ENCODE peak calls at places on chromosomes 4 and X, in six cellular contexts. T is AG09309; P is SW480; R is AG04449; D is pons; M is activated naive CD8-positive, alpha-beta T cell treated with anti-CD3 and anti-CD28 coated beads, Interleukin-2, amount 10 ng/mL, durations not matched to agents 7 days and 5 days. S is an unnamed sample.

GRCh38 chrX:124736553-124737240 is 390.3 kb downstream of the SH2D1A start:
- DNase-seq in P (peak), M (peak), D (no peak), R (no peak), T (no peak), S (no peak)

GRCh38 chr4:80077639-80078038 is 4.6 kb upstream of the ANTXR2 start:
- DNase-seq in M (no peak), P (no peak), D (no peak), R (no peak), T (no peak), S (no peak)

GRCh38 chr4:121898150-121898549 is 27.9 kb upstream of the BBS7 start:
- DNase-seq in M (no peak), D (no peak), R (no peak), T (no peak), P (peak), S (no peak)

GRCh38 chr4:152325831-152326230 is 210.1 kb downstream of the FBXW7 start:
- DNase-seq in T (no peak), M (no peak), R (no peak), D (no peak), P (no peak), S (no peak)

GRCh38 chr4:174604198-174604597 is 81.9 kb upstream of the HPGD start:
- DNase-seq in M (no peak), T (peak), D (no peak), R (no peak), P (no peak), S (peak)

GRCh38 chrX:63652086-63652775 is 132.8 kb downstream of the ARHGEF9 start:
- DNase-seq in P (no peak), R (no peak), T (no peak), M (no peak), D (no peak), S (peak)

GRCh38 chr4:41339812-41340809 is 83.4 kb downstream of the UCHL1 start:
- DNase-seq in R (no peak), P (no peak), M (no peak), D (peak), T (peak), S (peak)

GRCh38 chr4:86294883-86295282 is 65.0 kb downstream of the MAPK10 start:
- DNase-seq in R (no peak), D (no peak), P (no peak), T (no peak), M (no peak), S (no peak)

GRCh38 chrX:136767104-136767941 is 13.4 kb downstream of the ARHGEF6 start:
- DNase-seq in M (peak), T (no peak), D (no peak), R (no peak), P (peak), S (no peak)

GRCh38 chr4:80471701-80472100 is 136.2 kb downstream of the CFAP299 start:
- DNase-seq in R (no peak), D (no peak), P (peak), M (no peak), T (no peak), S (no peak)

GRCh38 chr4:16083217-16084191 is at the start of gene PROM1:
- DNase-seq in D (no peak), R (no peak), M (peak), P (no peak), T (no peak), S (no peak)

GRCh38 chr4:151199496-151200190 is 77.3 kb upstream of the PRSS48 start:
- DNase-seq in R (no peak), M (no peak), P (no peak), D (peak), T (no peak), S (no peak)

GRCh38 chr4:71230613-71231012 is 108.2 kb upstream of the SLC4A4 start:
- DNase-seq in T (no peak), R (no peak), D (no peak), M (no peak), P (no peak), S (no peak)

GRCh38 chr4:52939739-52940138 is 77.6 kb downstream of the RASL11B start:
- DNase-seq in D (peak), R (no peak), M (no peak), P (no peak), T (no peak), S (no peak)

GRCh38 chr4:155757745-155758265 is 1.0 kb upstream of the GUCY1B1 start:
- DNase-seq in R (no peak), T (no peak), D (no peak), M (no peak), P (no peak), S (no peak)

GRCh38 chr4:187908079-187908501 is 87.5 kb upstream of the ZFP42 start:
- DNase-seq in T (peak), D (peak), R (peak), M (no peak), P (no peak), S (peak)

GRCh38 chrX:134186362-134187121 is 50.4 kb upstream of the CCDC160 start:
- DNase-seq in M (peak), R (no peak), T (no peak), D (peak), P (peak), S (no peak)

GRCh38 chr4:145505945-145506344 is 24.3 kb downstream of the SMAD1 start:
- DNase-seq in D (no peak), T (no peak), P (no peak), M (no peak), R (no peak), S (no peak)

GRCh38 chrX:40262641-40263560 is 165.1 kb upstream of the BCOR start:
- DNase-seq in T (no peak), D (no peak), M (no peak), R (no peak), P (peak), S (peak)

GRCh38 chr4:177632481-177632880 is 190.2 kb upstream of the AGA start:
- DNase-seq in T (no peak), D (no peak), P (no peak), R (no peak), M (no peak), S (no peak)

GRCh38 chrX:6729581-6729980 is 194.7 kb upstream of the VCX3A start:
- DNase-seq in M (no peak), P (peak), T (no peak), R (no peak), D (no peak), S (no peak)

GRCh38 chr4:148926861-148927260 is 484.6 kb upstream of the NR3C2 start:
- DNase-seq in M (no peak), D (no peak), P (no peak), T (no peak), R (no peak), S (no peak)

GRCh38 chr4:61517144-61517543 is 317.0 kb downstream of the ADGRL3 start:
- DNase-seq in M (no peak), D (no peak), T (no peak), R (no peak), P (no peak), S (no peak)

GRCh38 chrX:21658152-21658737 is at the start of gene KLHL34:
- DNase-seq in D (no peak), T (no peak), M (peak), R (no peak), P (no peak), S (no peak)

GRCh38 chr4:123462007-123462406 is 65.4 kb downstream of the SPRY1 start:
- DNase-seq in M (no peak), P (peak), T (no peak), R (no peak), D (no peak), S (no peak)

GRCh38 chrX:24148535-24149345 is 789 bp upstream of the ZFX start:
- DNase-seq in D (peak), P (no peak), R (no peak), T (peak), M (no peak), S (peak)

GRCh38 chrX:31847773-31848172 is 775.9 kb upstream of the FTHL17 start:
- DNase-seq in T (no peak), D (no peak), P (no peak), R (no peak), M (no peak), S (no peak)

GRCh38 chrX:15815779-15816452 is 25.6 kb downstream of the ZRSR2 start:
- DNase-seq in M (no peak), P (peak), R (no peak), D (peak), T (no peak), S (no peak)

GRCh38 chr4:130573742-130574141 is 1477.8 kb downstream of the C4orf33 start:
- DNase-seq in R (no peak), P (no peak), T (no peak), M (no peak), D (no peak), S (no peak)

GRCh38 chr4:102036619-102037376 is 246.3 kb downstream of the BANK1 start:
- DNase-seq in D (peak), T (no peak), P (no peak), R (peak), M (no peak), S (peak)

GRCh38 chr4:108193891-108194672 is 25.4 kb upstream of the LEF1 start:
- DNase-seq in R (no peak), T (no peak), P (no peak), M (no peak), D (no peak), S (peak)

GRCh38 chrX:153922932-153923857 is 2.9 kb downstream of the ARHGAP4 start:
- DNase-seq in R (no peak), D (peak), T (no peak), P (no peak), M (no peak), S (no peak)

GRCh38 chr4:54942735-54943134 is 182.7 kb downstream of the KDR start:
- DNase-seq in D (peak), T (no peak), M (no peak), R (no peak), P (no peak), S (no peak)

GRCh38 chrX:8820910-8821527 is 19.8 kb upstream of the FAM9A start:
- DNase-seq in D (no peak), P (peak), R (no peak), T (no peak), M (no peak), S (no peak)

GRCh38 chrX:87338510-87338909 is 179.1 kb upstream of the KLHL4 start:
- DNase-seq in D (peak), P (peak), R (no peak), M (no peak), T (no peak), S (no peak)

GRCh38 chr4:182879913-182880312 is 37.3 kb downstream of the DCTD start:
- DNase-seq in T (no peak), D (no peak), M (no peak), P (no peak), R (no peak), S (no peak)

GRCh38 chr4:30413915-30414314 is 306.3 kb upstream of the PCDH7 start:
- DNase-seq in P (peak), M (no peak), R (no peak), T (no peak), D (no peak), S (no peak)

S was measured in BJ.